ENCODE peak calls at places on chromosomes 2 and 18, in five cellular contexts. B is GM13977; F is activated CD4-positive, CD25-positive, alpha-beta regulatory T cell; C is NCI-H1105 treated with DMSO at 0.1 percent for 48 hours; L is left lobe of liver. O is an unnamed sample.

GRCh38 chr2:199379251-199379650 is 78.5 kb downstream of the SATB2 start:
- DNase-seq in B (no peak), F (no peak), C (no peak), L (no peak), O (peak)

GRCh38 chr2:134669731-134670669 is 48.8 kb downstream of the TMEM163 start:
- DNase-seq in B (no peak), F (no peak), C (no peak), L (no peak), O (no peak)

GRCh38 chr2:171208648-171209047 is 48.0 kb upstream of the TLK1 start:
- DNase-seq in B (no peak), F (no peak), C (no peak), L (no peak), O (no peak)

GRCh38 chr2:230244211-230244610 is 18.7 kb downstream of the SP140 start:
- DNase-seq in B (no peak), F (no peak), C (no peak), L (no peak), O (no peak)

GRCh38 chr2:218694405-218695145 is 16.1 kb upstream of the TTLL4 start:
- DNase-seq in B (no peak), F (no peak), C (no peak), L (no peak), O (no peak)

GRCh38 chr2:142223309-142223708 is 92.5 kb upstream of the LRP1B start:
- DNase-seq in B (no peak), F (no peak), C (no peak), L (no peak), O (no peak)

GRCh38 chr2:235614900-235615712 is 121.3 kb downstream of the AGAP1 start:
- DNase-seq in B (no peak), F (no peak), C (peak), L (no peak), O (no peak)

GRCh38 chr2:156343940-156344301 is 11.4 kb upstream of the NR4A2 start:
- DNase-seq in B (no peak), F (no peak), C (no peak), L (no peak), O (no peak)

GRCh38 chr18:24089059-24089458 is 49.8 kb upstream of the CABYR start:
- DNase-seq in B (no peak), F (no peak), C (no peak), L (no peak), O (no peak)

GRCh38 chr2:187593697-187594096 is 39.5 kb upstream of the TFPI start:
- DNase-seq in B (no peak), F (no peak), C (no peak), L (no peak), O (no peak)

GRCh38 chr2:150624001-150624401 is 136.5 kb upstream of the RND3 start:
- DNase-seq in B (no peak), F (no peak), C (no peak), L (no peak), O (no peak)

GRCh38 chr2:42762155-42762554 is 1.8 kb downstream of the OXER1 start:
- DNase-seq in B (no peak), F (no peak), C (no peak), L (no peak), O (no peak)

GRCh38 chr18:37403100-37403781 is 162.4 kb downstream of the CELF4 start:
- DNase-seq in B (no peak), F (no peak), C (no peak), L (no peak), O (peak)

GRCh38 chr18:47877892-47878291 is 52.6 kb downstream of the SMAD2 start:
- DNase-seq in B (no peak), F (no peak), C (no peak), L (no peak), O (no peak)

GRCh38 chr2:31246184-31246852 is 12.4 kb downstream of the EHD3 start:
- DNase-seq in B (no peak), F (no peak), C (no peak), L (no peak), O (no peak)

GRCh38 chr2:66714651-66715050 is 279.7 kb downstream of the MEIS1 start:
- DNase-seq in B (no peak), F (no peak), C (no peak), L (no peak), O (no peak)

GRCh38 chr2:192298664-192299063 is 103.9 kb upstream of the TMEFF2 start:
- DNase-seq in B (no peak), F (no peak), C (no peak), L (no peak), O (no peak)

GRCh38 chr2:232292395-232293154 is 86.0 kb upstream of the ALPP start:
- DNase-seq in B (peak), F (no peak), C (no peak), L (peak), O (peak)

GRCh38 chr2:235027558-235028214 is 75.9 kb downstream of the SH3BP4 start:
- DNase-seq in B (no peak), F (no peak), C (no peak), L (no peak), O (no peak)

GRCh38 chr2:234679766-234680687 is 183.1 kb upstream of the ARL4C start:
- DNase-seq in B (no peak), F (no peak), C (no peak), L (peak), O (no peak)

GRCh38 chr2:149872638-149873037 is 285.1 kb upstream of the MMADHC start:
- DNase-seq in B (no peak), F (no peak), C (no peak), L (no peak), O (no peak)

GRCh38 chr2:12287220-12287751 is 429.4 kb upstream of the TRIB2 start:
- DNase-seq in B (no peak), F (no peak), C (no peak), L (no peak), O (no peak)

GRCh38 chr18:22391571-22392359 is 25.9 kb downstream of the CTAGE1 start:
- DNase-seq in B (no peak), F (no peak), C (no peak), L (no peak), O (no peak)

GRCh38 chr2:199692489-199692888 is 158.5 kb downstream of the FTCDNL1 start:
- DNase-seq in B (no peak), F (no peak), C (peak), L (peak), O (peak)

O was measured in NCI-H510A treated with DMSO at 0.1 percent for 48 hours.